ENCODE peak calls at places on chromosome X, in five cellular contexts. O is RWPE1; A is CD4-positive, alpha-beta T cell; U is stomach; Z is fibroblast of lung. C is an unnamed sample.
A peak's percentile ranks its signal among the peaks of the same experiment; 100 is the strongest.

GRCh38 chrX:75038925-75039324 is 113.7 kb upstream of the NEXMIF start:
- DNase-seq in O (no peak), A (no peak), U (no peak), Z (peak; percentile 8), C (no peak)

GRCh38 chrX:40996886-40997530 is 88.2 kb upstream of the USP9X start:
- DNase-seq in O (peak; percentile 6), A (no peak), U (no peak), Z (peak; percentile 85), C (peak; percentile 44)

GRCh38 chrX:74585766-74586165 is 28.7 kb downstream of the RLIM start:
- DNase-seq in O (no peak), A (no peak), U (no peak), Z (no peak), C (no peak)

GRCh38 chrX:153621949-153622598 is 23.1 kb upstream of the CCNQ start:
- DNase-seq in O (no peak), A (no peak), U (no peak), Z (no peak), C (no peak)

GRCh38 chrX:70129811-70130210 is 3.4 kb upstream of the IGBP1 start:
- DNase-seq in O (peak; percentile 0), A (no peak), U (no peak), Z (no peak), C (no peak)

GRCh38 chrX:136065044-136065671 is 79.9 kb downstream of the SLC9A6 start:
- DNase-seq in O (peak; percentile 8), A (peak; percentile 65), U (no peak), Z (peak; percentile 72), C (no peak)

GRCh38 chrX:81259714-81260395 is 58.0 kb downstream of the SH3BGRL start:
- DNase-seq in O (peak; percentile 4), A (no peak), U (no peak), Z (peak; percentile 35), C (no peak)

GRCh38 chrX:115344885-115345653 is 55.6 kb downstream of the LUZP4 start:
- DNase-seq in O (peak; percentile 73), A (no peak), U (peak; percentile 65), Z (peak; percentile 97), C (peak; percentile 66)

GRCh38 chrX:20965270-20966044 is 408.8 kb upstream of the CNKSR2 start:
- DNase-seq in O (no peak), A (no peak), U (no peak), Z (no peak), C (no peak)

GRCh38 chrX:69046996-69047490 is 118.2 kb downstream of the PJA1 start:
- DNase-seq in O (no peak), A (no peak), U (no peak), Z (no peak), C (no peak)

GRCh38 chrX:135974279-135974856 is 580 bp upstream of the MMGT1 start:
- DNase-seq in O (no peak), A (peak; percentile 66), U (peak; percentile 75), Z (peak; percentile 78), C (peak; percentile 84)

GRCh38 chrX:44432641-44433040 is 89.2 kb upstream of the EFHC2 start:
- DNase-seq in O (no peak), A (no peak), U (no peak), Z (peak; percentile 43), C (no peak)

GRCh38 chrX:23552289-23552688 is 115.0 kb upstream of the PRDX4 start:
- DNase-seq in O (no peak), A (no peak), U (no peak), Z (no peak), C (no peak)

GRCh38 chrX:152642931-152643525 is 5.3 kb downstream of the GABRQ start:
- DNase-seq in O (no peak), A (no peak), U (no peak), Z (no peak), C (no peak)

GRCh38 chrX:13840121-13840520 is 23.2 kb upstream of the GPM6B start:
- DNase-seq in O (no peak), A (no peak), U (no peak), Z (no peak), C (no peak)

GRCh38 chrX:80812176-80812575 is 2.5 kb upstream of the BRWD3 start:
- DNase-seq in O (no peak), A (peak; percentile 33), U (no peak), Z (peak; percentile 26), C (peak; percentile 28)

GRCh38 chrX:54891573-54891972 is 29.1 kb upstream of the TRO start:
- DNase-seq in O (peak; percentile 0), A (peak; percentile 31), U (no peak), Z (peak; percentile 39), C (peak; percentile 43)

GRCh38 chrX:43949669-43950068 is 23.5 kb downstream of the NDP start:
- DNase-seq in O (no peak), A (peak; percentile 14), U (no peak), Z (no peak), C (peak; percentile 36)

GRCh38 chrX:152819271-152819670 is 11.3 kb downstream of the CETN2 start:
- DNase-seq in O (no peak), A (no peak), U (no peak), Z (peak; percentile 24), C (no peak)

GRCh38 chrX:21838937-21839333 is 482 bp upstream of the MBTPS2 start:
- DNase-seq in O (peak; percentile 0), A (no peak), U (no peak), Z (peak; percentile 68), C (no peak)

GRCh38 chrX:136755411-136755810 is 25.3 kb downstream of the ARHGEF6 start:
- DNase-seq in O (no peak), A (no peak), U (no peak), Z (no peak), C (no peak)

GRCh38 chrX:78104447-78105176 is 564 bp downstream of the PGK1 start:
- DNase-seq in O (peak; percentile 33), A (peak; percentile 9), U (peak; percentile 57), Z (peak; percentile 58), C (peak; percentile 68)

GRCh38 chrX:54288277-54288676 is 69.6 kb downstream of the WNK3 start:
- DNase-seq in O (no peak), A (no peak), U (no peak), Z (no peak), C (no peak)

GRCh38 chrX:13938053-13938765 is 91.5 kb downstream of the GEMIN8 start:
- DNase-seq in O (peak; percentile 13), A (no peak), U (peak; percentile 40), Z (peak; percentile 8), C (peak; percentile 68)

GRCh38 chrX:56994375-56995270 is 718 bp downstream of the SPIN3 start:
- DNase-seq in O (no peak), A (no peak), U (no peak), Z (no peak), C (no peak)

GRCh38 chrX:56995271-56995994 is at the start of gene SPIN3:
- DNase-seq in O (peak; percentile 53), A (peak; percentile 42), U (peak; percentile 84), Z (peak; percentile 69), C (peak; percentile 87)
- H3K27ac ChIP-seq in O (peak within 1 kb of the TSS; percentile 70), A (peak within 1 kb of the TSS; percentile 25), U (peak within 1 kb of the TSS; percentile 81), Z (peak within 1 kb of the TSS; percentile 38), C (peak within 1 kb of the TSS; percentile 83)

GRCh38 chrX:17082831-17083230 is 136.4 kb downstream of the REPS2 start:
- DNase-seq in O (peak; percentile 6), A (no peak), U (no peak), Z (peak; percentile 8), C (no peak)
- TF ChIP-seq CTCF in O (peak; percentile 26), A (no peak), U (no peak), Z (no peak), C (no peak)

DNA sequence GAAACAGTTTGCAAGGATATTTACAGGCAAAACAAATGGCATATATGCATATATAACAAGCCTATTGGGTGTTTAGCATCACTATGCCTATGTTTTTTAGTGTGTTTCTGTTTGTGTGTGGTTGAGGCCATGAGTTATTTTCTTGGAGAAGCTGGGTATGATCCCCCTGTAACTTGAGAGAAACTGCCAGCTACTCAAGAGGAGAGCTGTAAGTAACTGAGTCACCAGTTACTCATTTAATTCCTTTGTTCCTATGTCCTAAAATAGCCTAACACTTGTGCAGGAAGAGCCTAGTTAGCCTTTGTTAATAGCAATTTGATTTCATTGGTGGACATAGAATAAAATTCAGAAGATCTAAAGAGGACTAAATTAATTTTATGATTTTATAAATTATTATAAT is 79.1 kb downstream of the PWWP3B start:
- DNase-seq in O (no peak), A (no peak), U (no peak), Z (no peak), C (no peak)
- H3K27ac ChIP-seq in O (no peak overlapping the region), A (no peak overlapping the region), U (no peak overlapping the region), Z (no peak overlapping the region), C (no peak overlapping the region)

GRCh38 chrX:100652266-100652665 is 8.3 kb downstream of the SRPX2 start:
- DNase-seq in O (no peak), A (no peak), U (no peak), Z (no peak), C (no peak)

GRCh38 chrX:100650841-100651240 is 6.8 kb downstream of the SRPX2 start:
- DNase-seq in O (no peak), A (no peak), U (no peak), Z (no peak), C (no peak)

GRCh38 chrX:100658936-100659335 is 14.9 kb downstream of the SRPX2 start:
- DNase-seq in O (no peak), A (no peak), U (no peak), Z (peak; percentile 35), C (no peak)

GRCh38 chrX:100649550-100650356 is 5.8 kb downstream of the SRPX2 start:
- DNase-seq in O (peak; percentile 43), A (no peak), U (no peak), Z (peak; percentile 96), C (peak; percentile 38)

GRCh38 chrX:100654256-100654655 is 10.3 kb downstream of the SRPX2 start:
- DNase-seq in O (no peak), A (no peak), U (no peak), Z (peak; percentile 58), C (no peak)
- TF ChIP-seq CTCF in O (no peak), A (no peak), U (no peak), Z (no peak), C (no peak)

DNA sequence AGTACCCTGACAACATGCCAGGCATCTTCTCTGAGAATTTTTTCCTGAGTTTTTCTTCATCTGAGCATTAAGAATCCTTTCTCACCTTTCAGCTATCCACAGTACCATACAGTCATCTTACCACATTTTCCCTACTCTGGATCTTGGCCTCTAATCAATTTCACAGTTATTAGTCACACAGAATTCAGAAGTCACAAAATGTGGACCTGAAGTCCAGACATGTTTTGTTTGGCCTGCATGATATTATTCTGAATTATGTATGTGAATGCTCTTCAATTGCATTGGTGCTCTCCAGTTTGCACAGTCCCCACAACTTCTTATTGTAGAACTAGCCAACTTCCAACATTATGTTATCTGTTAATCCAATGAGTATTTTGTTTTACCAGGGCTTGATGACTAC is 102.3 kb upstream of the GRIA3 start:
- DNase-seq in O (no peak), A (no peak), U (no peak), Z (no peak), C (no peak)
- H3K27ac ChIP-seq in O (no peak overlapping the region), A (no peak overlapping the region), U (no peak overlapping the region), Z (no peak overlapping the region), C (no peak overlapping the region)

GRCh38 chrX:52217494-52218160 is 32.9 kb downstream of the MAGED4 start:
- DNase-seq in O (no peak), A (no peak), U (no peak), Z (no peak), C (no peak)
- TF ChIP-seq CTCF in O (no peak), A (no peak), U (no peak), Z (no peak), C (no peak)

C was measured in body of pancreas.